ENCODE peak calls at places on chromosomes 3 and 15, in six cellular contexts. I is pancreas, N is right atrium auricular region, P is fibroblast of pulmonary artery, T is uterus, F is cardiac fibroblast. Q is an unnamed sample.

GRCh38 chr15:71275566-71276354 is 160.5 kb downstream of the THSD4 start:
- DNase-seq in T (no peak), F (no peak), P (no peak), N (no peak), I (no peak), Q (no peak)

GRCh38 chr15:38076806-38077205 is 142.4 kb downstream of the TMCO5A start:
- DNase-seq in N (no peak), T (no peak), I (no peak), P (no peak), F (no peak), Q (no peak)

GRCh38 chr3:188531210-188531609 is 377.3 kb downstream of the LPP start:
- DNase-seq in P (peak; percentile 95), I (no peak), F (peak; percentile 83), N (no peak), T (no peak), Q (no peak)

GRCh38 chr3:52372822-52373504 is 56.8 kb downstream of the DNAH1 start:
- DNase-seq in P (no peak), F (no peak), I (no peak), N (no peak), T (no peak), Q (no peak)

GRCh38 chr3:146050700-146051099 is 110.3 kb downstream of the PLOD2 start:
- DNase-seq in I (no peak), P (no peak), N (no peak), T (no peak), F (no peak), Q (no peak)

GRCh38 chr3:28698706-28699105 is 350.1 kb upstream of the AZI2 start:
- DNase-seq in N (no peak), T (no peak), P (no peak), I (no peak), F (no peak), Q (no peak)

GRCh38 chr15:74505837-74506514 is 35.0 kb upstream of the ARID3B start:
- DNase-seq in I (no peak), P (peak; percentile 32), N (no peak), F (peak; percentile 13), T (no peak), Q (no peak)

GRCh38 chr3:123540285-123540684 is 44.6 kb downstream of the HACD2 start:
- DNase-seq in N (no peak), P (no peak), I (no peak), F (no peak), T (no peak), Q (no peak)

GRCh38 chr15:38254065-38254883 is 1.6 kb downstream of the SPRED1 start:
- DNase-seq in N (no peak), I (no peak), T (peak; percentile 35), P (peak; percentile 77), F (peak; percentile 71), Q (no peak)

GRCh38 chr3:107430214-107431047 is 53.2 kb downstream of the CCDC54 start:
- DNase-seq in F (peak; percentile 40), N (no peak), I (peak; percentile 23), P (peak; percentile 44), T (peak; percentile 34), Q (no peak)

GRCh38 chr15:67824900-67825879 is at the start of gene SKOR1:
- DNase-seq in F (peak; percentile 49), P (peak; percentile 49), N (no peak), T (no peak), I (no peak), Q (no peak)

GRCh38 chr15:26773917-26774316 is 1.1 kb upstream of the GABRB3 start:
- DNase-seq in N (no peak), T (no peak), I (no peak), P (no peak), F (no peak), Q (no peak)

GRCh38 chr3:122415762-122416654 is at the start of gene WDR5B:
- DNase-seq in T (peak; percentile 98), F (peak; percentile 98), N (peak; percentile 99), I (peak; percentile 98), P (peak; percentile 98), Q (peak; percentile 99)

GRCh38 chr3:10848261-10848660 is 32.2 kb downstream of the SLC6A11 start:
- DNase-seq in P (no peak), F (no peak), T (no peak), I (no peak), N (no peak), Q (no peak)

GRCh38 chr3:7332696-7333095 is 471.8 kb downstream of the GRM7 start:
- DNase-seq in N (no peak), I (no peak), T (no peak), P (no peak), F (no peak), Q (no peak)

GRCh38 chr3:150736316-150736719 is 26.7 kb downstream of the SIAH2 start:
- DNase-seq in F (no peak), P (no peak), N (no peak), I (no peak), T (no peak), Q (no peak)

GRCh38 chr15:49137861-49138260 is 17.5 kb downstream of the COPS2 start:
- DNase-seq in I (no peak), T (no peak), F (no peak), P (peak; percentile 16), N (no peak), Q (no peak)

GRCh38 chr3:115760722-115761121 is 137.4 kb downstream of the GAP43 start:
- DNase-seq in N (no peak), F (no peak), T (no peak), P (no peak), I (no peak), Q (no peak)

GRCh38 chr3:143576568-143577270 is 271.5 kb downstream of the SLC9A9 start:
- DNase-seq in T (no peak), P (no peak), I (no peak), F (no peak), N (no peak), Q (no peak)

GRCh38 chr3:24562874-24563273 is 68.2 kb upstream of the THRB start:
- DNase-seq in T (no peak), F (no peak), I (no peak), P (no peak), N (no peak), Q (no peak)

GRCh38 chr3:112744068-112744467 is 102.6 kb downstream of the CD200R1L start:
- DNase-seq in F (peak; percentile 82), I (no peak), P (no peak), T (peak; percentile 40), N (no peak), Q (no peak)

GRCh38 chr3:5756443-5756842 is 568.9 kb downstream of the EDEM1 start:
- DNase-seq in I (no peak), P (no peak), T (no peak), F (no peak), N (no peak), Q (no peak)

GRCh38 chr3:64824281-64824980 is 136.6 kb upstream of the ADAMTS9 start:
- DNase-seq in N (no peak), F (peak; percentile 78), T (no peak), P (peak; percentile 76), I (no peak), Q (no peak)

GRCh38 chr3:69240651-69241578 is 118.5 kb upstream of the LMOD3 start:
- DNase-seq in I (no peak), N (no peak), T (no peak), P (peak; percentile 60), F (peak; percentile 50), Q (no peak)

GRCh38 chr3:115146418-115147328 is at the start of gene ZBTB20:
- DNase-seq in T (peak; percentile 77), I (peak; percentile 71), F (peak; percentile 83), P (peak; percentile 79), N (peak; percentile 62), Q (peak; percentile 85)

GRCh38 chr3:171825222-171825828 is 15.0 kb upstream of the PLD1 start:
- DNase-seq in I (no peak), N (no peak), P (peak; percentile 98), F (peak; percentile 97), T (peak; percentile 40), Q (no peak)

GRCh38 chr15:63749330-63749942 is 84.3 kb downstream of the HERC1 start:
- DNase-seq in P (no peak), I (no peak), F (no peak), N (no peak), T (no peak), Q (no peak)

GRCh38 chr15:20645956-20646355 is 104.4 kb upstream of the GOLGA6L6 start:
- DNase-seq in N (no peak), T (no peak), I (no peak), P (no peak), F (no peak), Q (no peak)

GRCh38 chr3:170117134-170117533 is 64.4 kb downstream of the PHC3 start:
- DNase-seq in T (no peak), N (no peak), F (peak; percentile 8), I (no peak), P (peak; percentile 20), Q (no peak)

GRCh38 chr3:115087512-115087911 is 59.6 kb downstream of the ZBTB20 start:
- DNase-seq in F (no peak), P (no peak), I (no peak), N (no peak), T (no peak), Q (no peak)

GRCh38 chr3:61562810-61563613 is 1.6 kb downstream of the PTPRG start:
- DNase-seq in T (peak; percentile 21), F (peak; percentile 55), I (peak; percentile 37), P (peak; percentile 41), N (peak; percentile 58), Q (peak; percentile 78)

GRCh38 chr3:185977679-185978040 is 39.8 kb upstream of the TRA2B start:
- DNase-seq in F (no peak), P (no peak), N (no peak), I (no peak), T (no peak), Q (no peak)
- TF ChIP-seq CTCF in F (no peak), P (no peak), N (peak; percentile 30), I (no peak), T (no peak), Q (no peak)

GRCh38 chr3:85161544-85161943 is 202.8 kb downstream of the CADM2 start:
- DNase-seq in N (no peak), I (no peak), P (no peak), T (no peak), F (no peak), Q (no peak)
- H3K4me3 ChIP-seq in N (no peak overlapping the region), I (no peak overlapping the region), P (no peak overlapping the region), T (no peak overlapping the region), F (no peak overlapping the region), Q (no peak overlapping the region)

DNA sequence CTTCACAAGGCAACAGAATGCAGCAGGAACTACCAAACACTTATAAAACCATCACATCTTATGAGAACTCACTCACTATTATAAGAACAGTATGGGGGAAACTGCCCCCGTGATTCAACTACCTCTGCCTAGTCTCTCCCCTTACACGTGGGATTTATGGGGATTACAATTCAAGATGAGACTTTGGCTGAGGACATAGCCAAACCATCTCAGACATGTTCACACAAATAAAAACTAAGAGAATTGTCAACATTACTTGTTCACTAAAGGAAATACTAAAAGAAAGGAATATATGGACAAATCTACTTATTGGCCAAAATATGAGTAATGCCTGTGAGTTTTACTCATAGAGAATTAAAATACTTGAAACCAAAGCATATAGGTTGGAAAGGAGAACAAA is 505.1 kb downstream of the IGSF11 start:
- DNase-seq in P (no peak), I (no peak), F (no peak), N (no peak), T (no peak), Q (no peak)
- TF ChIP-seq CTCF in P (no peak), I (no peak), F (no peak), N (no peak), T (no peak), Q (no peak)

GRCh38 chr15:31458591-31458990 is 132.0 kb downstream of the KLF13 start:
- DNase-seq in I (no peak), F (no peak), P (no peak), N (peak; percentile 48), T (peak; percentile 7), Q (no peak)
- H3K4me3 ChIP-seq in I (no peak overlapping the region), F (no peak overlapping the region), P (no peak overlapping the region), N (no peak overlapping the region), T (no peak overlapping the region), Q (no peak overlapping the region)

GRCh38 chr3:168951884-168952283 is 711.6 kb downstream of the MECOM start:
- DNase-seq in I (no peak), P (no peak), N (no peak), T (no peak), F (no peak), Q (no peak)
- TF ChIP-seq CTCF in I (no peak), P (no peak), N (no peak), T (no peak), F (no peak), Q (no peak)